ENCODE peak calls at places on chromosome 6, in five cellular contexts. X, J, D, O and Y are unnamed samples.

GRCh38 chr6:44855562-44856494 is 468.3 kb downstream of the CDC5L start:
- DNase-seq in O (no peak), X (no peak), J (no peak), D (no peak), Y (no peak)

GRCh38 chr6:168052291-168052891 is 26.6 kb downstream of the FRMD1 start:
- DNase-seq in O (no peak), D (no peak), J (no peak), X (no peak), Y (no peak)

GRCh38 chr6:53236241-53236640 is 87.6 kb upstream of the GCM1 start:
- DNase-seq in D (no peak), J (no peak), X (no peak), O (no peak), Y (no peak)

GRCh38 chr6:168121308-168121665 is 42.3 kb upstream of the FRMD1 start:
- DNase-seq in J (no peak), X (no peak), O (no peak), D (no peak), Y (no peak)

GRCh38 chr6:136304410-136304809 is 14.8 kb upstream of the BCLAF1 start:
- DNase-seq in X (no peak), J (no peak), D (no peak), O (no peak), Y (no peak)

GRCh38 chr6:28258877-28259777 is at the start of gene NKAPL:
- DNase-seq in J (no peak), D (peak; percentile 43), X (peak; percentile 75), O (peak; percentile 86), Y (peak; percentile 87)

GRCh38 chr6:4220619-4221018 is 85.2 kb upstream of the ECI2 start:
- DNase-seq in D (no peak), O (no peak), X (no peak), J (no peak), Y (no peak)

GRCh38 chr6:81766482-81767069 is 14.1 kb upstream of the TENT5A start:
- DNase-seq in X (peak; percentile 29), D (peak; percentile 81), O (no peak), J (no peak), Y (no peak)

GRCh38 chr6:6907286-6907685 is 200.5 kb upstream of the RREB1 start:
- DNase-seq in X (no peak), J (no peak), O (no peak), D (no peak), Y (no peak)

GRCh38 chr6:75147512-75147911 is 58.3 kb downstream of the COL12A1 start:
- DNase-seq in J (no peak), D (no peak), O (no peak), X (no peak), Y (no peak)

GRCh38 chr6:113050010-113050893 is 703.1 kb downstream of the RFPL4B start:
- DNase-seq in D (no peak), O (no peak), X (no peak), J (no peak), Y (no peak)

GRCh38 chr6:124795879-124796838 is 166.1 kb upstream of the RNF217 start:
- DNase-seq in J (peak; percentile 25), D (peak; percentile 17), O (no peak), X (peak; percentile 30), Y (no peak)

GRCh38 chr6:137801352-137802088 is 65.5 kb upstream of the TNFAIP3 start:
- DNase-seq in D (no peak), O (no peak), J (no peak), X (no peak), Y (no peak)

GRCh38 chr6:110960014-110960390 is 1.5 kb downstream of the GTF3C6 start:
- DNase-seq in J (no peak), X (no peak), D (no peak), O (no peak), Y (no peak)

GRCh38 chr6:140572129-140572528 is 1197.7 kb upstream of the CITED2 start:
- DNase-seq in D (no peak), X (no peak), J (peak; percentile 5), O (no peak), Y (no peak)

GRCh38 chr6:150029276-150029675 is 3.9 kb upstream of the RAET1L start:
- DNase-seq in D (no peak), J (no peak), O (no peak), X (no peak), Y (no peak)

GRCh38 chr6:159931112-159931511 is 37.8 kb upstream of the IGF2R start:
- DNase-seq in J (no peak), O (no peak), X (no peak), D (no peak), Y (no peak)

GRCh38 chr6:113018351-113019151 is 671.4 kb downstream of the RFPL4B start:
- DNase-seq in X (peak; percentile 21), O (peak; percentile 63), D (peak; percentile 63), J (peak; percentile 12), Y (no peak)

GRCh38 chr6:48766349-48766748 is 655.4 kb upstream of the PTCHD4 start:
- DNase-seq in X (no peak), D (no peak), O (no peak), J (no peak), Y (no peak)

GRCh38 chr6:138307352-138307751 is 70.4 kb upstream of the SMIM28 start:
- DNase-seq in X (no peak), J (no peak), O (no peak), D (no peak), Y (no peak)

GRCh38 chr6:12363651-12364381 is 73.7 kb downstream of the EDN1 start:
- DNase-seq in O (no peak), D (no peak), X (no peak), J (no peak), Y (no peak)

GRCh38 chr6:139442188-139442625 is 67.8 kb upstream of the CITED2 start:
- DNase-seq in D (no peak), J (no peak), X (no peak), O (no peak), Y (no peak)

GRCh38 chr6:88238065-88238464 is 71.9 kb upstream of the CNR1 start:
- DNase-seq in X (peak; percentile 13), J (no peak), O (no peak), D (no peak), Y (no peak)

GRCh38 chr6:14922306-14922705 is 323.6 kb upstream of the JARID2 start:
- DNase-seq in X (peak; percentile 10), O (no peak), J (no peak), D (no peak), Y (no peak)

GRCh38 chr6:83190596-83190995 is 2.5 kb downstream of the PGM3 start:
- DNase-seq in J (no peak), X (no peak), O (no peak), D (no peak), Y (no peak)

GRCh38 chr6:30163090-30163917 is at the start of gene TRIM15:
- DNase-seq in X (no peak), D (no peak), O (no peak), J (no peak), Y (no peak)

GRCh38 chr6:44407951-44408670 is 20.6 kb downstream of the CDC5L start:
- DNase-seq in D (no peak), O (no peak), X (no peak), J (no peak), Y (no peak)

GRCh38 chr6:31042801-31043200 is 32.5 kb downstream of the MUC22 start:
- DNase-seq in X (peak; percentile 58), D (peak; percentile 62), J (peak; percentile 76), O (no peak), Y (no peak)

GRCh38 chr6:112562348-112563220 is 215.5 kb downstream of the RFPL4B start:
- DNase-seq in J (no peak), D (no peak), O (no peak), X (no peak), Y (no peak)

GRCh38 chr6:22883061-22883717 is 313.8 kb downstream of the HDGFL1 start:
- DNase-seq in O (no peak), J (no peak), D (no peak), X (no peak), Y (no peak)

GRCh38 chr6:43771210-43771857 is 1.3 kb downstream of the VEGFA start:
- DNase-seq in J (no peak), X (peak; percentile 78), D (no peak), O (peak; percentile 88), Y (peak; percentile 82)

GRCh38 chr6:28543671-28544131 is 18.0 kb downstream of the GPX5 start:
- DNase-seq in J (no peak), O (no peak), D (no peak), X (no peak), Y (no peak)

GRCh38 chr6:43799671-43800623 is 29.9 kb downstream of the VEGFA start:
- DNase-seq in J (no peak), O (no peak), D (no peak), X (peak; percentile 58), Y (no peak)

GRCh38 chr6:145906144-145906543 is 58.0 kb downstream of the SHPRH start:
- DNase-seq in J (no peak), D (no peak), O (no peak), X (no peak), Y (no peak)

GRCh38 chr6:15430947-15431405 is 185.1 kb downstream of the JARID2 start:
- DNase-seq in X (no peak), D (no peak), J (no peak), O (no peak), Y (no peak)

GRCh38 chr6:13187692-13188091 is 140.6 kb downstream of the TBC1D7 start:
- DNase-seq in X (no peak), O (no peak), D (no peak), J (no peak), Y (no peak)

GRCh38 chr6:16238057-16238657 is at the start of gene GMPR:
- DNase-seq in J (peak; percentile 53), X (peak; percentile 85), D (peak; percentile 68), O (peak; percentile 95), Y (peak; percentile 90)